ENCODE peak calls at places on chromosomes 1 and 21, in ten cellular contexts. L, O, I, Y, W, N, F, V, S and B are unnamed samples.

GRCh38 chr1:161071886-161072371 is 2.2 kb upstream of the ARHGAP30 start:
- DNase-seq in O (no peak), F (peak), W (peak), N (peak), S (peak), Y (peak), L (peak), I (peak), V (peak), B (peak)

GRCh38 chr1:3676581-3677410 is 24.5 kb downstream of the TP73 start:
- DNase-seq in L (no peak), V (no peak), W (no peak), F (no peak), O (no peak), N (no peak), I (no peak), S (no peak), Y (no peak), B (no peak)

GRCh38 chr1:20184997-20185833 is 681 bp upstream of the UBXN10 start:
- DNase-seq in F (no peak), O (no peak), L (no peak), I (peak), W (no peak), S (no peak), Y (no peak), N (no peak), V (no peak), B (no peak)

GRCh38 chr1:212630159-212630900 is 21.8 kb downstream of the ATF3 start:
- DNase-seq in F (peak), W (peak), O (no peak), S (peak), Y (peak), N (no peak), V (peak), I (peak), L (no peak), B (peak)

GRCh38 chr1:159197767-159198557 is 6.7 kb upstream of the ACKR1 start:
- DNase-seq in L (peak), S (peak), N (peak), Y (peak), V (peak), I (no peak), W (peak), O (no peak), F (peak), B (peak)

GRCh38 chr21:39030127-39030884 is 152.9 kb downstream of the PSMG1 start:
- DNase-seq in Y (no peak), F (no peak), S (no peak), I (no peak), O (no peak), N (no peak), L (no peak), V (no peak), W (no peak), B (no peak)

GRCh38 chr21:43814215-43815106 is 25.1 kb downstream of the RRP1 start:
- DNase-seq in L (no peak), N (no peak), Y (no peak), I (no peak), W (no peak), V (no peak), F (peak), S (no peak), O (no peak), B (no peak)

GRCh38 chr1:35031103-35031452 is 667 bp downstream of the ZMYM6 start:
- DNase-seq in L (peak), N (peak), V (peak), W (peak), S (peak), I (peak), Y (no peak), O (no peak), F (peak), B (peak)

GRCh38 chr21:25039461-25040380 is 567.6 kb downstream of the MRPL39 start:
- DNase-seq in W (no peak), N (no peak), Y (no peak), L (peak), F (peak), I (no peak), V (no peak), S (no peak), O (no peak), B (peak)

GRCh38 chr21:35046880-35047229 is 2.2 kb downstream of the RUNX1 start:
- DNase-seq in S (no peak), O (no peak), V (no peak), L (no peak), Y (peak), F (no peak), N (peak), I (no peak), W (no peak), B (no peak)

GRCh38 chr1:194873328-194873923 is 1687.0 kb upstream of the B3GALT2 start:
- DNase-seq in W (no peak), S (no peak), O (no peak), V (peak), L (no peak), N (no peak), I (no peak), Y (no peak), F (no peak), B (no peak)

GRCh38 chr1:236175642-236176336 is 33.5 kb downstream of the GPR137B start:
- DNase-seq in V (no peak), O (no peak), S (no peak), Y (no peak), L (no peak), W (no peak), F (no peak), N (no peak), I (no peak), B (no peak)

GRCh38 chr1:36217667-36218066 is 6.6 kb upstream of the THRAP3 start:
- DNase-seq in N (peak), Y (no peak), V (peak), L (peak), I (no peak), O (no peak), W (no peak), S (no peak), F (no peak), B (peak)
- TF ChIP-seq CTCF in N (peak), Y (no peak), V (peak), L (peak), I (no peak), O (no peak), W (no peak), S (no peak), F (peak), B (peak)

GRCh38 chr1:119896303-119896702 is at the start of gene ADAM30:
- DNase-seq in S (no peak), V (no peak), O (no peak), I (no peak), W (no peak), L (no peak), N (no peak), Y (no peak), F (peak), B (no peak)
- TF ChIP-seq CTCF in S (no peak), V (peak), O (no peak), I (no peak), W (no peak), L (peak), N (peak), Y (peak), F (peak), B (no peak)

GRCh38 chr1:185650602-185651230 is 83.5 kb upstream of the HMCN1 start:
- DNase-seq in O (no peak), F (no peak), I (no peak), N (no peak), S (no peak), Y (no peak), V (no peak), W (peak), L (no peak), B (no peak)

GRCh38 chr1:185653615-185654014 is 80.6 kb upstream of the HMCN1 start:
- DNase-seq in O (no peak), V (no peak), W (no peak), S (no peak), N (no peak), F (no peak), L (no peak), I (no peak), Y (no peak), B (no peak)

GRCh38 chr1:185654952-185655314 is 79.3 kb upstream of the HMCN1 start:
- DNase-seq in S (no peak), N (no peak), Y (no peak), O (no peak), W (no peak), F (no peak), L (no peak), V (no peak), I (no peak), B (no peak)

GRCh38 chr1:185654199-185654951 is 79.8 kb upstream of the HMCN1 start:
- DNase-seq in F (no peak), S (no peak), W (no peak), V (peak), O (no peak), L (no peak), I (no peak), N (peak), Y (no peak), B (no peak)

GRCh38 chr1:185652348-185652747 is 81.8 kb upstream of the HMCN1 start:
- DNase-seq in Y (no peak), O (no peak), W (no peak), S (no peak), I (no peak), V (no peak), F (no peak), N (no peak), L (no peak), B (peak)
- TF ChIP-seq CTCF in Y (no peak), O (no peak), W (no peak), S (no peak), I (peak), V (peak), F (no peak), N (peak), L (no peak), B (peak)

GRCh38 chr1:226950316-226950715 is 10.2 kb downstream of the COQ8A start:
- DNase-seq in L (no peak), W (no peak), I (no peak), F (no peak), N (no peak), S (no peak), O (no peak), V (no peak), Y (no peak), B (no peak)

GRCh38 chr1:226953175-226953800 is 13.2 kb downstream of the COQ8A start:
- DNase-seq in L (no peak), S (no peak), O (no peak), N (no peak), W (no peak), F (no peak), V (no peak), Y (no peak), I (no peak), B (no peak)

GRCh38 chr1:226951286-226952120 is 11.4 kb downstream of the COQ8A start:
- DNase-seq in Y (no peak), V (no peak), W (no peak), F (no peak), L (no peak), I (no peak), N (no peak), O (no peak), S (no peak), B (no peak)

GRCh38 chr1:226950875-226951274 is 10.8 kb downstream of the COQ8A start:
- DNase-seq in F (no peak), W (no peak), L (no peak), V (no peak), I (no peak), Y (no peak), O (no peak), S (no peak), N (no peak), B (no peak)

DNA sequence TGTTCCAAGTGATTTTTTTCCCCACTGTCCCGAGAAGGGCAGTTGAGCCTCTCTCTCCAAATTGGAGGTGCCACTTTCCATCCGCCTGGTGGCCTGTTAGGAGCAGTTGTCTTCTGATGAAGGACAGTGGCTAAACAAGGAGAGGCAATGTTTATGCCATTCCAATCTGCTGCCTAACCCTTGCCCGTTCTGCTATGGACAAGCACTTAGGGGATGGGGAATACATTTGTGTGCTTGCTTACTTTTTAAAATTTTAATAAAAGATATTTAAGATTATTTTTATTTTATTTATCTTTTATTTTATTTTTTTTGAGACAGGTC is 12.0 kb downstream of the COQ8A start:
- DNase-seq in W (no peak), L (no peak), S (no peak), V (no peak), I (no peak), F (no peak), N (no peak), O (no peak), Y (no peak), B (no peak)
- TF ChIP-seq CTCF in W (no peak), L (no peak), S (no peak), V (no peak), I (no peak), F (no peak), N (no peak), O (no peak), Y (no peak), B (no peak)

DNA sequence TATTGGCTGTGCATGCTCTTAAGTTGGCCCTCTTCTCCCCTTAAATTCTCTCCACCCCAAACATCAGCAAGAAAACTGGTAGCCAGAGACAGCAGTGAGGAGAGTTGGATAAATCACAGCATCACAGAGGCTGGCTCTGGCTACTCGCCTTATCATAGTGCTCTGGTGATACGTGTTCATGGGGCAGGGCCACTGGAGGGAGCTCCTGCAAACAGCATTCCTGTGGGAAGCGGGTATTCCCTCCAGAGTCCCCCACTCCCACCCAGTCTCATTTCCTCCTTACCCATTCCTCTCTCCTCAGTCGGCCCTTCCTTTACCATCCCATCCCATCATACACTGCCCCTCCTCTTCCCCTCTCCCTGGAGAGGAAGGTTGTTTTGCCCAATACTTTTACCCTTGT is 7.1 kb downstream of the NHLH2 start:
- DNase-seq in V (no peak), Y (peak), O (no peak), I (no peak), L (no peak), N (no peak), S (no peak), W (no peak), F (peak), B (no peak)
- TF ChIP-seq CTCF in V (no peak), Y (no peak), O (no peak), I (no peak), L (no peak), N (no peak), S (no peak), W (no peak), F (peak), B (no peak)

DNA sequence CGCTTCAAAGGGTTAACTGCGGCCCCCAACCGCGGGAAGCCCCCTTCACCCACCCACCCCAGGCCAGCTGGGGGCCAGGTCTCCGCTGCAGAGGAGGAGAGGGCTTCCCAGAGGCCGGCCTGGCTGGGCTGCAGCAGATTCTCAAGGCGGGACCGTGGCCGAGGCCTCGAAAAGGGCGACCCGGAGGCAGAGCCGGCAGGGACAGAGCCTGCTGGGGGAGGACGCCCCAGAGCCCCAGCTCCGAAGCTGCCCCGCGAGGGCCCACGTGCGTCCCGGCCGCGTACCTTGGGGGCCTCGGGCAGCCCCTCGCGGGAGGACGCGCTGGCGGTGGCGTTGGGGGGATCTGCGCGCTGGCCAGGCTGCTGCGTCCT is 307 bp downstream of the C1QTNF12 start:
- DNase-seq in L (no peak), I (no peak), W (no peak), O (no peak), Y (no peak), V (no peak), S (no peak), F (no peak), N (no peak), B (no peak)
- TF ChIP-seq CTCF in L (no peak), I (no peak), W (no peak), O (no peak), Y (no peak), V (no peak), S (no peak), F (no peak), N (no peak), B (no peak)